ENCODE peak calls at places on chromosomes 6 and 20, in four cellular contexts. One of them, this sample, is unnamed.

GRCh38 chr6:45538636-45539035 is 160.9 kb upstream of the SUPT3H start:
- DNase-seq in neural crest cell: no peak
- DNase-seq in lower lobe of right lung: no peak
- DNase-seq in progenitor cell of endocrine pancreas: no peak
- DNase-seq in this sample: no peak

GRCh38 chr6:71388846-71389543 is 100.4 kb downstream of the OGFRL1 start:
- DNase-seq in neural crest cell: no peak
- DNase-seq in lower lobe of right lung: no peak
- DNase-seq in progenitor cell of endocrine pancreas: no peak
- DNase-seq in this sample: no peak

GRCh38 chr6:112223070-112223861 is 31.1 kb downstream of the LAMA4 start:
- DNase-seq in neural crest cell: no peak
- DNase-seq in lower lobe of right lung: no peak
- DNase-seq in progenitor cell of endocrine pancreas: no peak
- DNase-seq in this sample: no peak

GRCh38 chr6:160041608-160042007 is 72.7 kb downstream of the IGF2R start:
- DNase-seq in neural crest cell: no peak
- DNase-seq in lower lobe of right lung: peak
- DNase-seq in progenitor cell of endocrine pancreas: no peak
- DNase-seq in this sample: no peak

GRCh38 chr20:51331466-51331865 is 211.1 kb downstream of the NFATC2 start:
- DNase-seq in neural crest cell: no peak
- DNase-seq in lower lobe of right lung: no peak
- DNase-seq in progenitor cell of endocrine pancreas: no peak
- DNase-seq in this sample: no peak

GRCh38 chr6:100612101-100612500 is 147.4 kb upstream of the SIM1 start:
- DNase-seq in neural crest cell: no peak
- DNase-seq in lower lobe of right lung: no peak
- DNase-seq in progenitor cell of endocrine pancreas: no peak
- DNase-seq in this sample: no peak

GRCh38 chr20:47857994-47858557 is 72.8 kb upstream of the SULF2 start:
- DNase-seq in neural crest cell: no peak
- DNase-seq in lower lobe of right lung: no peak
- DNase-seq in progenitor cell of endocrine pancreas: no peak
- DNase-seq in this sample: no peak

GRCh38 chr20:44850883-44851282 is 34.6 kb upstream of the YWHAB start:
- DNase-seq in neural crest cell: no peak
- DNase-seq in lower lobe of right lung: no peak
- DNase-seq in progenitor cell of endocrine pancreas: no peak
- DNase-seq in this sample: no peak

GRCh38 chr6:38518511-38519304 is 121.0 kb downstream of the BTBD9 start:
- DNase-seq in neural crest cell: no peak
- DNase-seq in lower lobe of right lung: no peak
- DNase-seq in progenitor cell of endocrine pancreas: no peak
- DNase-seq in this sample: peak

GRCh38 chr6:122385857-122386256 is 13.6 kb upstream of the HSF2 start:
- DNase-seq in neural crest cell: no peak
- DNase-seq in lower lobe of right lung: no peak
- DNase-seq in progenitor cell of endocrine pancreas: no peak
- DNase-seq in this sample: no peak

GRCh38 chr6:17427617-17428016 is 34.2 kb downstream of the CAP2 start:
- DNase-seq in neural crest cell: no peak
- DNase-seq in lower lobe of right lung: no peak
- DNase-seq in progenitor cell of endocrine pancreas: no peak
- DNase-seq in this sample: no peak

GRCh38 chr6:45376310-45377040 is 1.3 kb downstream of the SUPT3H start:
- DNase-seq in neural crest cell: no peak
- DNase-seq in lower lobe of right lung: no peak
- DNase-seq in progenitor cell of endocrine pancreas: no peak
- DNase-seq in this sample: no peak

GRCh38 chr6:3125832-3126231 is 7.3 kb downstream of the BPHL start:
- DNase-seq in neural crest cell: no peak
- DNase-seq in lower lobe of right lung: no peak
- DNase-seq in progenitor cell of endocrine pancreas: no peak
- DNase-seq in this sample: no peak

GRCh38 chr6:25713802-25714201 is 40.7 kb upstream of the SLC17A4 start:
- DNase-seq in neural crest cell: no peak
- DNase-seq in lower lobe of right lung: no peak
- DNase-seq in progenitor cell of endocrine pancreas: no peak
- DNase-seq in this sample: no peak

GRCh38 chr20:58880994-58881752 is 28.7 kb downstream of the GNAS start:
- DNase-seq in neural crest cell: no peak
- DNase-seq in lower lobe of right lung: no peak
- DNase-seq in progenitor cell of endocrine pancreas: no peak
- DNase-seq in this sample: no peak

GRCh38 chr20:56780266-56780665 is 151.2 kb downstream of the TFAP2C start:
- DNase-seq in neural crest cell: no peak
- DNase-seq in lower lobe of right lung: no peak
- DNase-seq in progenitor cell of endocrine pancreas: no peak
- DNase-seq in this sample: no peak

GRCh38 chr6:170117111-170117972 is 173.5 kb downstream of the DLL1 start:
- DNase-seq in neural crest cell: no peak
- DNase-seq in lower lobe of right lung: no peak
- DNase-seq in progenitor cell of endocrine pancreas: no peak
- DNase-seq in this sample: no peak

GRCh38 chr6:123127807-123128206 is 131.8 kb downstream of the CLVS2 start:
- DNase-seq in neural crest cell: no peak
- DNase-seq in lower lobe of right lung: no peak
- DNase-seq in progenitor cell of endocrine pancreas: no peak
- DNase-seq in this sample: no peak

GRCh38 chr6:13767121-13767794 is 47.1 kb downstream of the MCUR1 start:
- DNase-seq in neural crest cell: no peak
- DNase-seq in lower lobe of right lung: no peak
- DNase-seq in progenitor cell of endocrine pancreas: no peak
- DNase-seq in this sample: peak

GRCh38 chr6:134517145-134517658 is 199.3 kb upstream of the SGK1 start:
- DNase-seq in neural crest cell: no peak
- DNase-seq in lower lobe of right lung: peak
- DNase-seq in progenitor cell of endocrine pancreas: no peak
- DNase-seq in this sample: peak

GRCh38 chr6:30060634-30060981 is 457 bp upstream of the POLR1H start:
- DNase-seq in neural crest cell: no peak
- DNase-seq in lower lobe of right lung: peak
- DNase-seq in progenitor cell of endocrine pancreas: no peak
- DNase-seq in this sample: peak

GRCh38 chr20:59448828-59449444 is 148.5 kb downstream of the EDN3 start:
- DNase-seq in neural crest cell: no peak
- DNase-seq in lower lobe of right lung: no peak
- DNase-seq in progenitor cell of endocrine pancreas: no peak
- DNase-seq in this sample: no peak

GRCh38 chr6:57310817-57311157 is 6.6 kb upstream of the PRIM2 start:
- DNase-seq in neural crest cell: no peak
- DNase-seq in lower lobe of right lung: no peak
- DNase-seq in progenitor cell of endocrine pancreas: no peak
- DNase-seq in this sample: no peak

GRCh38 chr6:4250645-4251044 is 115.3 kb upstream of the ECI2 start:
- DNase-seq in neural crest cell: no peak
- DNase-seq in lower lobe of right lung: no peak
- DNase-seq in progenitor cell of endocrine pancreas: no peak
- DNase-seq in this sample: no peak

GRCh38 chr20:40009542-40009941 is 679.5 kb downstream of the MAFB start:
- DNase-seq in neural crest cell: no peak
- DNase-seq in lower lobe of right lung: no peak
- DNase-seq in progenitor cell of endocrine pancreas: no peak
- DNase-seq in this sample: no peak

GRCh38 chr20:61636531-61637116 is 384.6 kb downstream of the CDH4 start:
- DNase-seq in neural crest cell: no peak
- DNase-seq in lower lobe of right lung: no peak
- DNase-seq in progenitor cell of endocrine pancreas: no peak
- DNase-seq in this sample: no peak

GRCh38 chr6:114638346-114638745 is 295.5 kb upstream of the HS3ST5 start:
- DNase-seq in neural crest cell: no peak
- DNase-seq in lower lobe of right lung: no peak
- DNase-seq in progenitor cell of endocrine pancreas: no peak
- DNase-seq in this sample: no peak

GRCh38 chr6:166496460-166496859 is 90.0 kb downstream of the RAMACL start:
- DNase-seq in neural crest cell: no peak
- DNase-seq in lower lobe of right lung: no peak
- DNase-seq in progenitor cell of endocrine pancreas: no peak
- DNase-seq in this sample: no peak

GRCh38 chr6:13294499-13295069 is 33.8 kb downstream of the TBC1D7 start:
- DNase-seq in neural crest cell: no peak
- DNase-seq in lower lobe of right lung: no peak
- DNase-seq in progenitor cell of endocrine pancreas: no peak
- DNase-seq in this sample: no peak

GRCh38 chr6:159268511-159268910 is 99.3 kb downstream of the FNDC1 start:
- DNase-seq in neural crest cell: no peak
- DNase-seq in lower lobe of right lung: no peak
- DNase-seq in progenitor cell of endocrine pancreas: no peak
- DNase-seq in this sample: no peak

GRCh38 chr6:19368511-19368910 is 468.7 kb upstream of the ID4 start:
- DNase-seq in neural crest cell: no peak
- DNase-seq in lower lobe of right lung: no peak
- DNase-seq in progenitor cell of endocrine pancreas: no peak
- DNase-seq in this sample: no peak

GRCh38 chr6:28383235-28384142 is 16.1 kb downstream of the ZSCAN12 start:
- DNase-seq in neural crest cell: peak
- DNase-seq in lower lobe of right lung: peak
- DNase-seq in progenitor cell of endocrine pancreas: peak
- DNase-seq in this sample: peak

GRCh38 chr6:90458353-90459224 is 128.3 kb downstream of the MAP3K7 start:
- DNase-seq in neural crest cell: no peak
- DNase-seq in lower lobe of right lung: no peak
- DNase-seq in progenitor cell of endocrine pancreas: no peak
- DNase-seq in this sample: peak

GRCh38 chr6:35566794-35567193 is 54.1 kb upstream of the TULP1 start:
- DNase-seq in neural crest cell: no peak
- DNase-seq in lower lobe of right lung: no peak
- DNase-seq in progenitor cell of endocrine pancreas: no peak
- DNase-seq in this sample: no peak

GRCh38 chr6:101226677-101227135 is 166.8 kb upstream of the GRIK2 start:
- DNase-seq in neural crest cell: peak
- DNase-seq in lower lobe of right lung: no peak
- DNase-seq in progenitor cell of endocrine pancreas: peak
- DNase-seq in this sample: peak

GRCh38 chr6:42075159-42075838 is 25.0 kb downstream of the TAF8 start:
- DNase-seq in neural crest cell: peak
- DNase-seq in lower lobe of right lung: peak
- DNase-seq in progenitor cell of endocrine pancreas: peak
- DNase-seq in this sample: peak

GRCh38 chr6:133835901-133836300 is 53.0 kb upstream of the TCF21 start:
- DNase-seq in neural crest cell: no peak
- DNase-seq in lower lobe of right lung: no peak
- DNase-seq in progenitor cell of endocrine pancreas: no peak
- DNase-seq in this sample: no peak

GRCh38 chr6:64250126-64250525 is 614.5 kb downstream of the PHF3 start:
- DNase-seq in neural crest cell: no peak
- DNase-seq in lower lobe of right lung: no peak
- DNase-seq in progenitor cell of endocrine pancreas: no peak
- DNase-seq in this sample: no peak
- TF ChIP-seq CTCF in neural crest cell: peak
- TF ChIP-seq CTCF in lower lobe of right lung: no peak
- TF ChIP-seq CTCF in progenitor cell of endocrine pancreas: peak
- TF ChIP-seq CTCF in this sample: peak

DNA sequence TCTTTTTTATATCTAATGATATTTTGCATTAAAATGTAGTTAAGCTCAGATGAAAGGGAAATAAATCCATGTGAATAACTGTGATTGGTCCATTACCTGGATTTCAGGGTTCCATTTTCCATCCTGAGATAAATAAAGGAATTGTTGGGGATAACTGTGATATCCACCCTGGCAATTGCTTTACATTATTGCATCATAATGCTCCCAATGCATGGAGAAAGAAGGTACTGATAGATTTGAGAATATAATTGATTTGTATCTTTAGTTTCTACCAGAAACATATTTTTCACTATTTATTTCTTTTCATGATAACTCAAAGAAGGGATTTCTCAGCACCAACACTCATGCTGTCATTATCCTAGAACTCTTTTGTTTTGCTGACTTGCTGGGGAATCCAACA is 102.0 kb upstream of the KCNQ5 start:
- DNase-seq in neural crest cell: no peak
- DNase-seq in lower lobe of right lung: no peak
- DNase-seq in progenitor cell of endocrine pancreas: no peak
- DNase-seq in this sample: no peak
- TF ChIP-seq CTCF in neural crest cell: no peak
- TF ChIP-seq CTCF in lower lobe of right lung: no peak
- TF ChIP-seq CTCF in progenitor cell of endocrine pancreas: no peak
- TF ChIP-seq CTCF in this sample: no peak

GRCh38 chr6:7252390-7252789 is 60.6 kb downstream of the SSR1 start:
- DNase-seq in neural crest cell: no peak
- DNase-seq in lower lobe of right lung: peak
- DNase-seq in progenitor cell of endocrine pancreas: no peak
- DNase-seq in this sample: no peak

GRCh38 chr6:7256785-7257184 is 56.2 kb downstream of the SSR1 start:
- DNase-seq in neural crest cell: no peak
- DNase-seq in lower lobe of right lung: peak
- DNase-seq in progenitor cell of endocrine pancreas: no peak
- DNase-seq in this sample: no peak

GRCh38 chr6:7255918-7256317 is 57.1 kb downstream of the SSR1 start:
- DNase-seq in neural crest cell: no peak
- DNase-seq in lower lobe of right lung: no peak
- DNase-seq in progenitor cell of endocrine pancreas: no peak
- DNase-seq in this sample: no peak

GRCh38 chr6:7257521-7258230 is 55.3 kb downstream of the SSR1 start:
- DNase-seq in neural crest cell: no peak
- DNase-seq in lower lobe of right lung: no peak
- DNase-seq in progenitor cell of endocrine pancreas: no peak
- DNase-seq in this sample: no peak

GRCh38 chr6:7254980-7255825 is 57.8 kb downstream of the SSR1 start:
- DNase-seq in neural crest cell: no peak
- DNase-seq in lower lobe of right lung: peak
- DNase-seq in progenitor cell of endocrine pancreas: no peak
- DNase-seq in this sample: no peak
- TF ChIP-seq CTCF in neural crest cell: no peak
- TF ChIP-seq CTCF in lower lobe of right lung: no peak
- TF ChIP-seq CTCF in progenitor cell of endocrine pancreas: no peak
- TF ChIP-seq CTCF in this sample: no peak

GRCh38 chr20:16803965-16804792 is 56.0 kb downstream of the OTOR start:
- DNase-seq in neural crest cell: peak
- DNase-seq in lower lobe of right lung: peak
- DNase-seq in progenitor cell of endocrine pancreas: peak
- DNase-seq in this sample: peak
- TF ChIP-seq CTCF in neural crest cell: peak
- TF ChIP-seq CTCF in lower lobe of right lung: peak
- TF ChIP-seq CTCF in progenitor cell of endocrine pancreas: peak
- TF ChIP-seq CTCF in this sample: peak

DNA sequence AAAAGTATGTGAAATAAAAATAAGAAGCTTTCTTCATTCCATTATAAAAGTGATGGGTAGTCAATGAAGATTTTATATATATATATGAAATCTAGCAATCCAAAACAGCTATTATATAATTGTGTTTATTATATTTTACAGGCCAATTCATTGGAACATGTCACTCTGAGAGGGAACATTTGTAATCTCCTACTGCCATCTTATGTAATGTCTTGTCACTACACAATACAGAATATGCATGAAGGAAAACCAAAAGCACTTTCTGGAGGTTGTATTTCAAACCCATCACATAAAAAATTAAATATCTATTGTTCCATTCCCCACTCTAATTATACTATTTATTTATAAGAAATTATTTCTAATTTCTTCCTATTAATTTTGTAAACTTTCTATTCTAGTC is 31.5 kb upstream of the IRAK1BP1 start:
- DNase-seq in neural crest cell: no peak
- DNase-seq in lower lobe of right lung: no peak
- DNase-seq in progenitor cell of endocrine pancreas: no peak
- DNase-seq in this sample: no peak
- TF ChIP-seq CTCF in neural crest cell: peak
- TF ChIP-seq CTCF in lower lobe of right lung: no peak
- TF ChIP-seq CTCF in progenitor cell of endocrine pancreas: peak
- TF ChIP-seq CTCF in this sample: peak